ENCODE peak calls at places on chromosomes 3 and 15, in seven cellular contexts. Z is aorta, L is IMR-90, A is GM23248, F is A549, R is colonic mucosa, K is NT2/D1. C is an unnamed sample. For H3K9me3 and H3K4me1, the result is how much of the 10 kb centered on the place peaks cover.

GRCh38 chr15:59587085-59587826 is 24.3 kb upstream of the GCNT3 start:
- DNase-seq in Z (no peak), L (no peak), A (no peak), F (no peak), R (no peak), K (no peak), C (no peak)

GRCh38 chr15:63978511-63979226 is 67.6 kb downstream of the DAPK2 start:
- DNase-seq in Z (no peak), L (no peak), A (peak), F (no peak), R (peak), K (no peak), C (no peak)

GRCh38 chr15:67892559-67893377 is 52.9 kb upstream of the RNU6-1 start:
- DNase-seq in Z (peak), L (no peak), A (no peak), F (no peak), R (no peak), K (no peak), C (no peak)

GRCh38 chr3:125128861-125129501 is 73.2 kb upstream of the HEG1 start:
- DNase-seq in Z (no peak), L (peak), A (peak), F (no peak), R (no peak), K (no peak), C (no peak)

GRCh38 chr3:101574388-101575156 is 592 bp downstream of the PCNP start:
- DNase-seq in Z (peak), L (peak), A (peak), F (peak), R (peak), K (peak), C (no peak)

GRCh38 chr3:112293368-112294321 is at the start of gene SLC9C1:
- DNase-seq in Z (no peak), L (peak), A (peak), F (peak), R (peak), K (peak), C (peak)

GRCh38 chr3:179760944-179761343 is 108.1 kb downstream of the USP13 start:
- DNase-seq in Z (no peak), L (peak), A (peak), F (peak), R (no peak), K (no peak), C (no peak)

GRCh38 chr3:48567500-48567899 is 3.9 kb upstream of the UCN2 start:
- DNase-seq in Z (no peak), L (no peak), A (no peak), F (no peak), R (no peak), K (no peak), C (no peak)

GRCh38 chr3:54358327-54358726 is 236.0 kb downstream of the CACNA2D3 start:
- DNase-seq in Z (no peak), L (no peak), A (peak), F (no peak), R (no peak), K (no peak), C (no peak)

GRCh38 chr3:142987080-142987700 is 14.2 kb upstream of the U2SURP start:
- DNase-seq in Z (no peak), L (peak), A (peak), F (peak), R (no peak), K (no peak), C (peak)

GRCh38 chr15:71780349-71780976 is 29.9 kb upstream of the NR2E3 start:
- DNase-seq in Z (no peak), L (peak), A (peak), F (peak), R (no peak), K (peak), C (peak)

GRCh38 chr3:27357665-27358258 is 11.4 kb downstream of the NEK10 start:
- DNase-seq in Z (peak), L (peak), A (peak), F (peak), R (peak), K (peak), C (peak)

GRCh38 chr3:128348805-128349531 is 117.7 kb downstream of the DNAJB8 start:
- DNase-seq in Z (no peak), L (peak), A (peak), F (no peak), R (no peak), K (peak), C (no peak)

GRCh38 chr15:96701443-96701842 is 370.9 kb downstream of the NR2F2 start:
- DNase-seq in Z (no peak), L (no peak), A (peak), F (no peak), R (no peak), K (no peak), C (no peak)

GRCh38 chr3:185335799-185336198 is 27.1 kb upstream of the MAP3K13 start:
- DNase-seq in Z (no peak), L (peak), A (peak), F (peak), R (no peak), K (no peak), C (no peak)

GRCh38 chr3:52788890-52789745 is 5.5 kb upstream of the ITIH3 start:
- DNase-seq in Z (peak), L (no peak), A (no peak), F (no peak), R (no peak), K (no peak), C (no peak)

GRCh38 chr3:117756580-117756979 is 1047.0 kb downstream of the TUSC7 start:
- DNase-seq in Z (no peak), L (peak), A (no peak), F (no peak), R (no peak), K (no peak), C (no peak)

GRCh38 chr15:63899193-63899592 is 65.4 kb upstream of the HERC1 start:
- DNase-seq in Z (no peak), L (no peak), A (no peak), F (no peak), R (no peak), K (no peak), C (no peak)

GRCh38 chr15:41476416-41477048 is 17.1 kb upstream of the ITPKA start:
- DNase-seq in Z (no peak), L (peak), A (no peak), F (no peak), R (no peak), K (no peak), C (no peak)

GRCh38 chr3:124094496-124094895 is 102.6 kb upstream of the ROPN1 start:
- DNase-seq in Z (no peak), L (no peak), A (no peak), F (no peak), R (no peak), K (no peak), C (no peak)

GRCh38 chr15:38176155-38176554 is 76.5 kb upstream of the SPRED1 start:
- DNase-seq in Z (no peak), L (peak), A (peak), F (no peak), R (no peak), K (no peak), C (peak)

GRCh38 chr3:76177650-76178049 is 392.3 kb upstream of the ZNF717 start:
- DNase-seq in Z (no peak), L (no peak), A (no peak), F (no peak), R (no peak), K (no peak), C (no peak)

GRCh38 chr3:55620361-55621025 is 133.4 kb upstream of the WNT5A start:
- DNase-seq in Z (no peak), L (peak), A (peak), F (no peak), R (peak), K (no peak), C (no peak)

DNA sequence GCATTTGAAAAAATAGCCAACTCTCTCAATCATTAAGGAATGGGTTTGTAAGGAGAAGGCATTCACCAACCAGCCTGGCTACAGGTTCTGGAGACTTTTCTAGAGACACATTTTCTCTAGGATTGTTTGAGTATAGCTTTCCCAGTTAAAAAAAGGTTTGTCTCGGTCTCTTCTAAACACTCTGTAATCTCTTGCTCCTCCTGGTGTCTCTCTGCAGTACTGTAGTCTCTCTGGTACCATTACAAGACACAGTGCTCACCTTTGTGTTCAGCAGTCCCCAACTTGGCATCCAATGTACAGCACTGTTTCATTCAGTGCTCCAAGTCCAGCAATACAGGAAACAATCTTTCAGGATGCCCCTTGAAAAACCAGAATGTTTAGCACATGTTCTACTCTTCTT is 534.4 kb downstream of the ZNF385D start:
- DNase-seq in Z (no peak), L (no peak), A (peak), F (no peak), R (no peak), K (no peak), C (no peak)
- H3K9me3 ChIP-seq in Z (under half), L (under half), A (under half), F (under half), R (under half), K (under half), C (under half)

GRCh38 chr15:92884813-92885461 is 15.2 kb upstream of the CHD2 start:
- DNase-seq in Z (no peak), L (peak), A (peak), F (no peak), R (no peak), K (no peak), C (no peak)

GRCh38 chr15:92884459-92884812 is 15.7 kb upstream of the CHD2 start:
- DNase-seq in Z (no peak), L (no peak), A (peak), F (no peak), R (no peak), K (no peak), C (no peak)

GRCh38 chr15:92886229-92886628 is 13.9 kb upstream of the CHD2 start:
- DNase-seq in Z (no peak), L (no peak), A (peak), F (no peak), R (no peak), K (no peak), C (no peak)

GRCh38 chr15:92887869-92888268 is 12.3 kb upstream of the CHD2 start:
- DNase-seq in Z (no peak), L (no peak), A (no peak), F (no peak), R (no peak), K (no peak), C (no peak)

DNA sequence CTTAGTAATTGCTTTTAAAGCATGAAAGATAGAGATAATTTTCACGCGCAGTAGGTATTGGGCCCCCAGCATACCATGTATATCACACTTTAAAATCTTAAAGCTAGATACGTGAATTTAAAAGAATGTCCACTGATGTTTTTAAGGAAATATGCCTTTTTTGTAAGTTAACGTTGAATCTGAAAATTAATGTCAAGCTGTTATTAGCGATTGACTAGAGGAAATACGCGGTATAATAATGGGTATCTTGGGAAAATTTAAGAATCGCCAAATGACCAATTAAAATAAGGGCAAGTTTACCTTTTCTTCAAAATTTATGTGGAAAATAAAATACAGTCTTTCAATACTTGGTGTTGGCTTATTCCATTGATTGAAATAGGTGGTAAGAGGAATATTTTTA is 13.3 kb upstream of the CHD2 start:
- DNase-seq in Z (no peak), L (no peak), A (no peak), F (no peak), R (no peak), K (no peak), C (no peak)
- H3K4me1 ChIP-seq in Z (under half), L (under half), A (under half), F (under half), R (under half), K (under half), C (half or more)

GRCh38 chr3:906739-907138 is 186.1 kb upstream of the CNTN6 start:
- DNase-seq in Z (no peak), L (no peak), A (no peak), F (no peak), R (no peak), K (no peak), C (no peak)
- H3K9me3 ChIP-seq in Z (under half), L (under half), A (under half), F (under half), R (under half), K (under half), C (under half)

DNA sequence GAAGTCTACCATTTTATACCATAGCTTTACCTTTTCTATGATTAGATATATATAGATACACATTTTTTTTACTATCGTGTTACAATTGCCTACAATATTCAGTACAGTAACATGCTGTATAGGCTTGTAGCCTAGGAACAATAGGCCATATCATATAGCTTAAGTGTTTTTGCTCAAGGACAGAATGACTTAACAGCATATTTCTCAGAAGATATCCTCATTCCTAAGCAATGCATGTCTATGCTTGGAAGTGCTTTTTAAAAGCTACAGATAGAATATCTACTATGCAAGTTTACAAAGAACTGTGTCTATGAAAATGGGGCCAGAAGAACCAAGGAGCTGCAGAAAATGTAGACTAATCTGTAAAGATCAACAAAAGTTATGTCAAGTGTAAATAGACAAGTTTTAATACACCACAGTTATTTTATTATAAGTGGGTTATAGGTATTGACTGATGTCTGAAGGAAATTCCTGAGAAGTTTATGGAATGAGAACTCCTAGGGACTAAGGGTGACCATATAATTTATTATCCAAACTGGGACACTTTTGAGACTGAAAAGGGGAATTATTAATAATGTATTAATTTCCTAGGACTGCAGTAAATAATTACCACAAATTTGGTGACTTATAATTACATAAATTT is 138.7 kb upstream of the TGFBR2 start:
- DNase-seq in Z (no peak), L (peak), A (peak), F (no peak), R (no peak), K (no peak), C (no peak)
- H3K4me1 ChIP-seq in Z (under half), L (under half), A (under half), F (under half), R (under half), K (under half), C (under half)

GRCh38 chr3:177887475-177887874 is 648.8 kb upstream of the KCNMB2 start:
- DNase-seq in Z (no peak), L (no peak), A (no peak), F (no peak), R (no peak), K (no peak), C (no peak)

GRCh38 chr3:177894021-177894690 is 642.1 kb upstream of the KCNMB2 start:
- DNase-seq in Z (no peak), L (no peak), A (no peak), F (no peak), R (no peak), K (no peak), C (no peak)

GRCh38 chr3:177893321-177893720 is 642.9 kb upstream of the KCNMB2 start:
- DNase-seq in Z (no peak), L (no peak), A (peak), F (no peak), R (no peak), K (no peak), C (no peak)

GRCh38 chr3:177885063-177885462 is 651.2 kb upstream of the KCNMB2 start:
- DNase-seq in Z (no peak), L (no peak), A (no peak), F (no peak), R (no peak), K (no peak), C (no peak)

GRCh38 chr3:177889158-177889557 is 647.1 kb upstream of the KCNMB2 start:
- DNase-seq in Z (no peak), L (no peak), A (no peak), F (no peak), R (no peak), K (no peak), C (no peak)
- H3K9me3 ChIP-seq in Z (under half), L (under half), A (under half), F (under half), R (under half), K (under half), C (under half)

DNA sequence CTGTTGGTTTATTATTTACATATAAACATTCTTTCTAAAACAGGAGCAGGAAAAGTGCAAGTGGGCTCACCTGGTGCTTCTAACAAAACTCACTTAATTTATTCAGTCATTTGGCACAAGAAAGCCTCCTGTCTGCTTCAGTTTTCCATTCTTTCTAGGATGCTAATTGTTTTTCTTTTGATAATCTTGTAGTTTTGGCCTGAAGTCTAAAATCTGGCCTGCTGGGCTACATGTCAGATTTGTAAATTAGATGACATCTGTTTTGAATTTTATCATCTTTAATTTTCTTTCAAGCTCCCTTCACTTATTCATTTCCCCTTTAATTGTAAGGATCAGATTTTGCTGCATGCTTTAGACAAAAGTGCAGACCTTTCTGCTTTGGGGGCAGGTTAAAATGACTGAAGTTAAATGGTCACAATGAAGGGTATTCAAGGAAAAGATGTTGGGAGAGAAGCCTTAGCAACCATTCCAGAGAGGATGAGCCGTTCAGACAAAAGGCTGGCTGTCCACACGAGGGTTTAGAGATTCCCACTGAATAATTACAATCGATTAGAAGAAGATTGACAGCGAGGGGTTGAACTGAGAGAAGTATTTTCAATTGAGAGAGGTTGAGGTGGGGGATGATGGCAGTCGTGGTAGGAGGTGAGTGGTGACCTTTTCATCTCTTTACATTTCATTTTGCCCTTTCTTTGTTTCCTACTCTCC is 59.9 kb upstream of the PTX3 start:
- DNase-seq in Z (no peak), L (no peak), A (no peak), F (no peak), R (no peak), K (no peak), C (no peak)
- H3K4me1 ChIP-seq in Z (under half), L (under half), A (under half), F (under half), R (under half), K (under half), C (under half)

GRCh38 chr3:137761563-137762503 is 2.3 kb upstream of the SOX14 start:
- DNase-seq in Z (peak), L (no peak), A (no peak), F (no peak), R (no peak), K (no peak), C (no peak)
- H3K9me3 ChIP-seq in Z (under half), L (under half), A (under half), F (under half), R (under half), K (under half), C (under half)

GRCh38 chr3:131224886-131225550 is 156.6 kb upstream of the NUDT16 start:
- DNase-seq in Z (no peak), L (peak), A (peak), F (no peak), R (no peak), K (no peak), C (no peak)
- H3K4me1 ChIP-seq in Z (under half), L (under half), A (under half), F (under half), R (under half), K (under half), C (under half)

DNA sequence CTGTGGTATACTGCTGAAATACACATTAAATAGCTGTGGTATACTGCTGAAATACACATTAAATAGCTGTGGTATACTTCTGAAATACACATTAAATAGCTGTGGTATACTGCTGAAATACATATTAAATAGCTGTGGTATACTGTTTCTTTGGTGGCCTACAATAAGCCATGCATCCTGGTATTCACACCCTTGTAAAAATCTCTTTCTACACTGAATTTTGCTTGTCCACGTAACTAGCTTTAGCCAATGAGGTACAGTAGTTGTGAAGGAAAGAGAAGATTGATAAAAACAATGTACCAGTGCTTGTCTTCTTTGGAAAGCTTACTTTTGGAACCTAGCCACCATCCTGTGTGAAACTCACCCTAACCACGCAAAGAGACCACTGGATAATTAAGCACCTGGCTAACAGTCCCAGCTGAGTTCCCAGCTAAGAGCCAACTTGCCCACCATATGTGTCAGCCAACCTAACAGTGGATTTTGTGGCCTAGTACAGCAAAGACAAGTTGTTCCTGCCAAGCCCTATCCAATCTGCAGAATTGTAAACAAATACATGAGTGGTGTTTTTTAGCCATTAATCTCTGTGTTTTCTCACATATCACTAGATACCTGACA is 103.4 kb upstream of the MELTF start:
- DNase-seq in Z (no peak), L (no peak), A (no peak), F (no peak), R (no peak), K (no peak), C (no peak)
- H3K9me3 ChIP-seq in Z (under half), L (under half), A (under half), F (under half), R (under half), K (under half), C (under half)